ENCODE peak calls at places on chromosomes 7 and 10, in seven cellular contexts. D is NCI-H460; H is endothelial cell; K is Peyer's patch; B is stimulated activated CD8-positive, alpha-beta memory T cell treated with anti-CD3 and anti-CD28 coated beads, Interleukin-2, amount 100 ng/mL, for 1 hour; O is SHP77; C is choroid plexus epithelial cell. Y is an unnamed sample.

GRCh38 chr10:5509236-5509635 is 9.9 kb upstream of the CALML5 start:
- DNase-seq in O (no peak), K (no peak), H (no peak), D (no peak), C (no peak), B (no peak), Y (no peak)

GRCh38 chr10:8923096-8923495 is 868.6 kb downstream of the GATA3 start:
- DNase-seq in O (no peak), D (no peak), H (no peak), C (no peak), K (no peak), B (no peak), Y (no peak)

GRCh38 chr7:157667261-157667660 is 330.5 kb downstream of the DNAJB6 start:
- DNase-seq in D (no peak), H (no peak), C (no peak), O (no peak), K (no peak), B (no peak), Y (no peak)

GRCh38 chr7:31087351-31087750 is 35.2 kb downstream of the ADCYAP1R1 start:
- DNase-seq in O (no peak), K (no peak), H (no peak), C (no peak), D (no peak), B (no peak), Y (no peak)

GRCh38 chr10:31929260-31929985 is 792 bp upstream of the ARHGAP12 start:
- DNase-seq in B (no peak), D (no peak), H (peak; percentile 36), O (no peak), K (peak; percentile 66), C (no peak), Y (peak; percentile 28)

GRCh38 chr10:43322769-43323168 is 48.7 kb upstream of the FXYD4 start:
- DNase-seq in K (peak; percentile 64), D (peak; percentile 82), B (peak; percentile 50), C (peak; percentile 85), H (peak; percentile 96), O (no peak), Y (peak; percentile 73)

GRCh38 chr10:52314007-52314821 is at the start of gene DKK1:
- DNase-seq in K (peak; percentile 18), C (peak; percentile 83), D (peak; percentile 74), O (peak; percentile 7), B (no peak), H (peak; percentile 80), Y (peak; percentile 79)

GRCh38 chr10:48745662-48746245 is 61.1 kb downstream of the WDFY4 start:
- DNase-seq in C (no peak), B (no peak), H (peak; percentile 17), K (no peak), D (no peak), O (no peak), Y (no peak)

GRCh38 chr10:11377267-11377666 is 234.2 kb downstream of the USP6NL start:
- DNase-seq in K (no peak), D (no peak), B (no peak), C (no peak), H (no peak), O (no peak), Y (no peak)